ENCODE peak calls at places on chromosomes 11 and 22, in seven cellular contexts. S, C, G, Z, R, E and B are unnamed samples.
A peak's percentile ranks its signal among the peaks of the same experiment; 100 is the strongest.

GRCh38 chr11:8707541-8708270 is 25.1 kb downstream of the RPL27A start:
- DNase-seq in C (no peak), Z (no peak), E (peak; percentile 92), G (no peak), S (no peak), R (no peak), B (no peak)

GRCh38 chr22:46516638-46517037 is 20.8 kb downstream of the CELSR1 start:
- DNase-seq in R (no peak), C (no peak), G (no peak), Z (no peak), S (peak; percentile 51), E (peak; percentile 13), B (no peak)

GRCh38 chr11:29135504-29135903 is 881.3 kb downstream of the KCNA4 start:
- DNase-seq in R (no peak), C (no peak), E (no peak), S (no peak), G (no peak), Z (no peak), B (no peak)

GRCh38 chr22:47040486-47041145 is 278.2 kb downstream of the TBC1D22A start:
- DNase-seq in C (no peak), R (no peak), Z (no peak), E (peak; percentile 42), S (no peak), G (no peak), B (no peak)

GRCh38 chr11:19995131-19995530 is 165.1 kb downstream of the DBX1 start:
- DNase-seq in Z (no peak), R (no peak), G (peak; percentile 69), E (no peak), S (no peak), C (no peak), B (no peak)

GRCh38 chr11:117094776-117095175 is 3.5 kb downstream of the SIK3 start:
- DNase-seq in Z (no peak), G (no peak), E (no peak), C (no peak), S (no peak), R (no peak), B (no peak)

GRCh38 chr22:27879923-27880322 is 39.1 kb downstream of the PITPNB start:
- DNase-seq in C (no peak), G (no peak), S (peak; percentile 49), R (no peak), E (no peak), Z (no peak), B (no peak)

GRCh38 chr11:73463359-73463758 is 87.2 kb downstream of the RELT start:
- DNase-seq in C (no peak), R (no peak), S (no peak), E (no peak), Z (no peak), G (no peak), B (no peak)

GRCh38 chr22:49756201-49756600 is 71.5 kb downstream of the BRD1 start:
- DNase-seq in Z (no peak), S (no peak), C (no peak), G (no peak), E (no peak), R (no peak), B (no peak)

GRCh38 chr11:111063711-111064110 is 181.8 kb upstream of the POU2AF2 start:
- DNase-seq in R (no peak), S (no peak), E (no peak), G (no peak), Z (no peak), C (no peak), B (peak; percentile 21)

GRCh38 chr22:29912605-29913398 is 29.8 kb downstream of the MTMR3 start:
- DNase-seq in E (no peak), G (no peak), Z (no peak), R (no peak), C (no peak), S (no peak), B (no peak)

GRCh38 chr22:29055192-29055830 is 6.3 kb downstream of the C22orf31 start:
- DNase-seq in R (peak; percentile 34), S (peak; percentile 80), Z (no peak), G (no peak), C (no peak), E (no peak), B (peak; percentile 62)

GRCh38 chr11:115415939-115416338 is 88.3 kb downstream of the CADM1 start:
- DNase-seq in E (no peak), C (no peak), Z (no peak), S (no peak), G (no peak), R (no peak), B (no peak)

GRCh38 chr11:68433541-68433940 is 27.0 kb upstream of the PPP6R3 start:
- DNase-seq in C (no peak), G (no peak), S (no peak), R (no peak), E (no peak), Z (no peak), B (no peak)

GRCh38 chr22:36332623-36333331 is 55.0 kb downstream of the MYH9 start:
- DNase-seq in G (no peak), C (peak; percentile 64), E (no peak), Z (no peak), S (peak; percentile 74), R (peak; percentile 44), B (no peak)

GRCh38 chr11:100929377-100929776 is 200.2 kb downstream of the PGR start:
- DNase-seq in Z (no peak), C (no peak), S (no peak), R (no peak), E (no peak), G (no peak), B (no peak)

GRCh38 chr11:32386770-32387377 is 48.5 kb downstream of the WT1 start:
- DNase-seq in Z (no peak), E (no peak), R (no peak), G (no peak), C (no peak), S (no peak), B (no peak)

GRCh38 chr11:128970598-128971190 is 28.0 kb upstream of the TP53AIP1 start:
- DNase-seq in R (no peak), C (no peak), S (no peak), E (no peak), G (no peak), Z (no peak), B (no peak)

GRCh38 chr11:106495046-106495445 is 417.6 kb downstream of the AASDHPPT start:
- DNase-seq in C (no peak), E (peak; percentile 33), S (no peak), G (no peak), Z (peak; percentile 84), R (no peak), B (no peak)

GRCh38 chr11:84390441-84391078 is 1104.4 kb upstream of the CCDC90B start:
- DNase-seq in R (peak; percentile 43), E (no peak), G (no peak), Z (no peak), C (no peak), S (peak; percentile 21), B (peak; percentile 30)